ENCODE peak calls at places on chromosomes 11 and 22, in four cellular contexts. One of them, this sample, is unnamed.

GRCh38 chr11:78715639-78716311 is 141.1 kb upstream of the NARS2 start:
- DNase-seq in HepG2: peak; percentile 57
- DNase-seq in H1: peak; percentile 69
- DNase-seq in HCT116: peak; percentile 73
- DNase-seq in this sample: peak; percentile 72

GRCh38 chr11:91639359-91639758 is 585.3 kb upstream of the FAT3 start:
- DNase-seq in HepG2: no peak
- DNase-seq in H1: no peak
- DNase-seq in HCT116: no peak
- DNase-seq in this sample: no peak

GRCh38 chr22:19147193-19147780 is 2.8 kb downstream of the GSC2 start:
- DNase-seq in HCT116: no peak
- DNase-seq in HepG2: no peak
- DNase-seq in H1: no peak
- DNase-seq in this sample: no peak

GRCh38 chr11:97850726-97851125 is 1170.0 kb upstream of the CNTN5 start:
- DNase-seq in HepG2: no peak
- DNase-seq in H1: no peak
- DNase-seq in HCT116: no peak
- DNase-seq in this sample: no peak

GRCh38 chr22:33726294-33726711 is 194.0 kb downstream of the LARGE1 start:
- DNase-seq in HepG2: no peak
- DNase-seq in H1: no peak
- DNase-seq in HCT116: no peak
- DNase-seq in this sample: no peak

GRCh38 chr11:9568854-9569587 is 4.4 kb upstream of the WEE1 start:
- DNase-seq in HepG2: peak; percentile 97
- DNase-seq in HCT116: peak; percentile 59
- DNase-seq in H1: no peak
- DNase-seq in this sample: no peak

GRCh38 chr11:63869171-63869591 is 30.3 kb downstream of the MARK2 start:
- DNase-seq in H1: no peak
- DNase-seq in HepG2: no peak
- DNase-seq in HCT116: no peak
- DNase-seq in this sample: no peak

GRCh38 chr22:48693377-48694135 is 1134.1 kb downstream of the BRD1 start:
- DNase-seq in HepG2: peak; percentile 15
- DNase-seq in H1: no peak
- DNase-seq in HCT116: no peak
- DNase-seq in this sample: no peak

GRCh38 chr11:133618500-133618899 is 86.2 kb upstream of the OPCML start:
- DNase-seq in HepG2: no peak
- DNase-seq in HCT116: no peak
- DNase-seq in H1: no peak
- DNase-seq in this sample: no peak

GRCh38 chr11:44498524-44498923 is 66.9 kb upstream of the CD82 start:
- DNase-seq in HCT116: no peak
- DNase-seq in H1: no peak
- DNase-seq in HepG2: no peak
- DNase-seq in this sample: no peak

GRCh38 chr11:69992026-69992425 is 86.1 kb upstream of the ANO1 start:
- DNase-seq in HCT116: no peak
- DNase-seq in HepG2: no peak
- DNase-seq in H1: no peak
- DNase-seq in this sample: no peak

GRCh38 chr11:7677071-7677470 is 3.8 kb upstream of the CYB5R2 start:
- DNase-seq in HCT116: no peak
- DNase-seq in H1: no peak
- DNase-seq in HepG2: no peak
- DNase-seq in this sample: no peak

GRCh38 chr11:70007796-70008195 is 70.3 kb upstream of the ANO1 start:
- DNase-seq in HCT116: no peak
- DNase-seq in H1: no peak
- DNase-seq in HepG2: no peak
- DNase-seq in this sample: no peak

GRCh38 chr22:46326066-46326680 is 9.3 kb upstream of the TRMU start:
- DNase-seq in HCT116: no peak
- DNase-seq in HepG2: no peak
- DNase-seq in H1: no peak
- DNase-seq in this sample: no peak

GRCh38 chr22:50568626-50569025 is 5.9 kb upstream of the SYCE3 start:
- DNase-seq in H1: no peak
- DNase-seq in HepG2: peak; percentile 83
- DNase-seq in HCT116: no peak
- DNase-seq in this sample: peak; percentile 25

GRCh38 chr11:84316866-84317560 is 1030.8 kb upstream of the CCDC90B start:
- DNase-seq in HepG2: no peak
- DNase-seq in HCT116: no peak
- DNase-seq in H1: no peak
- DNase-seq in this sample: peak; percentile 24

GRCh38 chr11:62489204-62489603 is 57.4 kb downstream of the AHNAK start:
- DNase-seq in H1: no peak
- DNase-seq in HepG2: no peak
- DNase-seq in HCT116: no peak
- DNase-seq in this sample: no peak

GRCh38 chr11:9616858-9617257 is 43.4 kb downstream of the WEE1 start:
- DNase-seq in H1: no peak
- DNase-seq in HepG2: no peak
- DNase-seq in HCT116: no peak
- DNase-seq in this sample: no peak

DNA sequence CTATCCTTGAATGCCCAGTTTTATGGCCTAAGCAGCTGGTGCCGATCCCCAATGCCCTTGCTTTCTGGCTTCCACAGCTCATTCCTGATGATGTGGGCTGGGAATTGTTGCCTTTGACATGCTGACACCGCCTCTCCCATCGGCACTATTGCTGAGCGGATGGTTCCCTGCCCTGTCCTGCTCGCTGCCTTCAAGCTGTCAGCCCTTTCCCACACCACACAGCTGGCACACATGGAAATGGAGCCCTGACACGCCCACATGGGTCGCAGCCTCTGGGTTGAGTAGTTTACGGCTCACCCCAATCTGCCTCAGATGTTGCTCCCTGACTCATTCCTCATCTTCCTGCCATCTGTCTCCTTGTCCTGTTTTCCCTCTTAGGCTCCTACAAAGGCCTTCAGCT is 110.2 kb upstream of the SESN3 start:
- DNase-seq in HCT116: no peak
- DNase-seq in HepG2: no peak
- DNase-seq in H1: no peak
- DNase-seq in this sample: no peak
- TF ChIP-seq JUND in HCT116: no peak
- TF ChIP-seq JUND in HepG2: no peak
- TF ChIP-seq JUND in H1: no peak
- TF ChIP-seq JUND in this sample: no peak

GRCh38 chr22:24216541-24217209 is 28.2 kb downstream of the GGT5 start:
- DNase-seq in HepG2: no peak
- DNase-seq in HCT116: no peak
- DNase-seq in H1: no peak
- DNase-seq in this sample: no peak
- TF ChIP-seq JUND in HepG2: no peak
- TF ChIP-seq JUND in HCT116: no peak
- TF ChIP-seq JUND in H1: no peak
- TF ChIP-seq JUND in this sample: no peak

GRCh38 chr11:34680918-34681554 is 60.1 kb downstream of the EHF start:
- DNase-seq in HCT116: peak; percentile 86
- DNase-seq in HepG2: peak; percentile 53
- DNase-seq in H1: peak; percentile 5
- DNase-seq in this sample: no peak
- TF ChIP-seq JUND in HCT116: peak; percentile 94
- TF ChIP-seq JUND in HepG2: no peak
- TF ChIP-seq JUND in H1: no peak
- TF ChIP-seq JUND in this sample: no peak

DNA sequence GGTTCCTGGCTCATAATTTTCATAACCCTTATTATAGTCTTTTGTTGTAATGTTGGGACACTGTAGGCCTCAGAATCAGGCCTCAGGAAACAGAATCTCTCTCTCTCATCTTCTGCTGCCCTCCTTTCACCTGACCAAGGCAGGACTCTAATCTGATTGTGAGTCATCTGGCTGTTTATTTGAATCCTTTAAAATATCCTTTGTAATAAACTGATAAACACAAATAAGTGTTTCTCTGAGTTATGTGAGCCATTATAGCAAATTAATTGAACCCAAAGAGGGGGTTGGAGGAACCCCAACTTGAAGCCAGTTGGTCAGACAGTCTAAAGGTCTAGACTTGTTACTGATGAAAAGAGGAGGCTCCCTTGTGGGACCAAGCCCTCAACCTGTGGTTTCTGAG is 30.6 kb downstream of the ACER3 start:
- DNase-seq in HCT116: no peak
- DNase-seq in HepG2: no peak
- DNase-seq in H1: no peak
- DNase-seq in this sample: no peak
- TF ChIP-seq JUND in HCT116: no peak
- TF ChIP-seq JUND in HepG2: no peak
- TF ChIP-seq JUND in H1: no peak
- TF ChIP-seq JUND in this sample: no peak

GRCh38 chr11:76208438-76208828 is 2.1 kb upstream of the WNT11 start:
- DNase-seq in HepG2: no peak
- DNase-seq in HCT116: no peak
- DNase-seq in H1: no peak
- DNase-seq in this sample: no peak

GRCh38 chr11:76209671-76209955 is 3.3 kb upstream of the WNT11 start:
- DNase-seq in HCT116: no peak
- DNase-seq in H1: no peak
- DNase-seq in HepG2: no peak
- DNase-seq in this sample: no peak

GRCh38 chr11:76210920-76211851 is 4.9 kb upstream of the WNT11 start:
- DNase-seq in HCT116: no peak
- DNase-seq in H1: no peak
- DNase-seq in HepG2: no peak
- DNase-seq in this sample: no peak

GRCh38 chr11:76208829-76209670 is 2.7 kb upstream of the WNT11 start:
- DNase-seq in HCT116: no peak
- DNase-seq in HepG2: peak; percentile 56
- DNase-seq in H1: no peak
- DNase-seq in this sample: peak; percentile 78

GRCh38 chr11:76209956-76210885 is 3.9 kb upstream of the WNT11 start:
- DNase-seq in HCT116: no peak
- DNase-seq in HepG2: no peak
- DNase-seq in H1: no peak
- DNase-seq in this sample: peak; percentile 85
- TF ChIP-seq JUND in HCT116: no peak
- TF ChIP-seq JUND in HepG2: no peak
- TF ChIP-seq JUND in H1: no peak
- TF ChIP-seq JUND in this sample: no peak

This sample was measured in T47D.